ENCODE peak calls at places on chromosomes 7 and 10, in seven cellular contexts. C is right lobe of liver, B is glutamatergic neuron, H is cardiac fibroblast, A is A549, G is heart right ventricle, P is colonic mucosa. N is an unnamed sample.

GRCh38 chr10:87504307-87504666 is 406 bp upstream of the MINPP1 start:
- DNase-seq in P (no peak), A (no peak), B (no peak), G (no peak), H (no peak), C (no peak), N (no peak)

GRCh38 chr10:17655567-17656146 is 11.7 kb downstream of the STAM start:
- DNase-seq in A (no peak), B (no peak), H (no peak), P (no peak), C (no peak), G (no peak), N (no peak)

GRCh38 chr7:145050415-145050814 is 214.6 kb upstream of the TPK1 start:
- DNase-seq in P (no peak), A (no peak), B (no peak), G (no peak), H (no peak), C (no peak), N (no peak)

GRCh38 chr7:129375221-129375938 is 58.9 kb upstream of the STRIP2 start:
- DNase-seq in H (no peak), P (no peak), C (no peak), G (no peak), A (no peak), B (no peak), N (no peak)

GRCh38 chr7:35576037-35576573 is 118.8 kb downstream of the HERPUD2 start:
- DNase-seq in G (no peak), A (no peak), C (no peak), P (no peak), B (no peak), H (no peak), N (no peak)

GRCh38 chr7:149296368-149296767 is 34.4 kb downstream of the ZNF783 start:
- DNase-seq in H (no peak), C (no peak), B (no peak), P (no peak), A (no peak), G (no peak), N (no peak)

GRCh38 chr10:76175533-76176165 is 744.2 kb downstream of the LRMDA start:
- DNase-seq in B (no peak), C (no peak), H (no peak), A (no peak), P (no peak), G (no peak), N (no peak)

GRCh38 chr10:94138391-94138790 is 144.7 kb downstream of the PLCE1 start:
- DNase-seq in P (no peak), A (no peak), H (no peak), B (no peak), G (no peak), C (no peak), N (no peak)

GRCh38 chr10:97511711-97512445 is 13.2 kb downstream of the UBTD1 start:
- DNase-seq in G (peak), B (no peak), A (no peak), P (no peak), H (no peak), C (peak), N (no peak)

GRCh38 chr10:91380873-91381561 is 29.1 kb upstream of the HECTD2 start:
- DNase-seq in C (no peak), P (no peak), G (no peak), A (no peak), B (peak), H (peak), N (no peak)

DNA sequence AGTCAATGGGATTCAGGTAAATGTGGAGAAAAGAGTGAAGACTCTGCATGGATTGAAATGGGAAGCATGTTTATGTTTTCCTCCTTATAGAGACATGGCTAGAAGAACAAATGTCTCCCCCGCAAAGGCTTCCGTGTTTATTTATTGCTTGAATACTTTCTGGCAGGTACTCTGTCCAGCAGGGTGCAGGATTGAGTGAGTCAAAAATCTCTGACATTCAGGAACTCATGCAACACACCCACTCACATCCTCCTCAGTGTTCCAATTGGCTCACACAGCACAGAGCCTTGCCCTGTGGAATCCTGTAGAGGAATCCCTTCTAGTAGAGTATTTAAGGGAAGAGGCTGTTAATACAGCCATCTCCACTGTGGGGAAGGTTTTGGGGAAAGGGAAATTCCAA is 290.3 kb upstream of the VWC2 start:
- DNase-seq in G (no peak), P (peak), H (no peak), B (no peak), A (peak), C (no peak), N (no peak)
- TF ChIP-seq CTCF in G (peak), P (peak), H (no peak), B (no peak), A (no peak), C (no peak), N (peak)

DNA sequence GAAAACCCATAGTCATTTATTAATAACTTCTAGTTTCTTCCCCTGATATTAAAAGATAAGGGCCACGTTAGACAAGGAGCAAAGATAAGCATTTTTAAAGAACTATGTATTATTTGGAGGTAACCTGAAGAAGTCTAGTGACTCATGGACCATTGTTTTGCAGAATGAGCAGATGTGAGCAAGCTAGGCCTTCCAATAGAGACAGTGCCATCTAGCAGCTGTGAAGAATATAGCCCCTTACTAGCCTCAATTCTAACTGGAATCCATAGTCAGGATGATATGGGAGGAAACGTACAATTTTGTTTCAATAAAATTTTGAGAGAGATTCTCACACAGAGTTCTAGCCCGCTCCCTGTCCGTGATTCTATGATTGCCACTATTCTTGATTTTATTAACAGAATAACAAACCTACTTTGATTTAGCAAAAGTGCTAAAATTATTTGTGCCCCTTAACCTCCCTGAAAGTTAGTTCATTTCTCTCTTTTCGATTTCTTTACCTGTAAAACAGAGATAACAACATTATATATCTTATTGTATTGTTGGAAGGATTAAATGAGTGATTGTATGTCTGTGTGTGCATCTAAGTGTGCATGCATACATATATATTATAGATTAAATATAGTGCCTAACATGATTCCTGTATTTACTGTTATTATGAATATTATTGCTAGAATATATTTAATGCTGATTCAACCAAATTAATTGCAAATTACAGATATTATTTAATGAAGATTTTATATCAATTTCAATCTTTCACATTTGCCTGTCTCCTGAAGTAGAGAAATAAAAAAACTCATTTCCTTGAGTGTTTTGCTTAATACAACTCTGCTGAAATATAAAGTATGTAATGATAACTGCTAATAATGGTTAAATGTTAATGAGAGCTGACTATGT is 22.7 kb downstream of the FAM237B start:
- DNase-seq in A (peak), C (no peak), P (no peak), B (no peak), G (no peak), H (peak), N (peak)
- TF ChIP-seq CTCF in A (peak), C (peak), P (peak), B (no peak), G (peak), H (peak), N (peak)

DNA sequence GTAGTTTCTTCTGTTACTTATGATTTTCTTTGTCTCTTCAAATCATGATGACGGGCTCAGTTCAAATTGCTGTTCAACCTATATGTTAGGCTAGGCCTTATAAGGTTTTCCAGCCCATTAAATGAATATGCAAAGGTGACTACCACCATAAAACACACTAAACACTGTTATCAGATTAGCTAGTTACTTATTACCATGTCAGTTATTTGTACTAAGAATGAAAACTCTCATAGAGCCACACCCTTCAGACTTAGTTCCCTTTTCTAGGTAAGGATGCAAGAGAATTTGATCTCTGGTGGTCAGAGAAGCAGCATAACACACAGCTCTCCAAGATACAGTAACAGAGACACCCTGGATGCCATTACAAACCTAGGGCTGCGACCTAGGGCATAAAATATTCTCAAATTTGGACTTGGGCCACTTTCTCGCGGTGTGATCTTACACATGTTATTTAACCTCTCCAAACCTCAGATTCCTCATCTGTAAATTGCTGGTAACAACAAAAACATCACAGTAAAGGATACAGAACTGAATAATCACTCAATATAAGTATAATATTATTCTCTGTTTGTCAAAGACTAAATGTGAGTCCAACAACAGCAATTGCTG is 35.6 kb downstream of the ANKMY2 start:
- DNase-seq in P (no peak), G (no peak), C (no peak), H (no peak), A (peak), B (no peak), N (no peak)
- TF ChIP-seq CTCF in P (no peak), G (no peak), C (no peak), H (no peak), A (no peak), B (no peak), N (no peak)

GRCh38 chr10:4770766-4771553 is 55.0 kb upstream of the AKR1E2 start:
- DNase-seq in G (no peak), H (peak), A (peak), C (no peak), P (no peak), B (no peak), N (peak)
- TF ChIP-seq CTCF in G (peak), H (peak), A (peak), C (peak), P (no peak), B (no peak), N (peak)

GRCh38 chr7:101770466-101770865 is 47.0 kb upstream of the CUX1 start:
- DNase-seq in G (no peak), C (no peak), H (no peak), P (no peak), B (no peak), A (no peak), N (no peak)

GRCh38 chr7:101768280-101768679 is 49.1 kb upstream of the CUX1 start:
- DNase-seq in H (no peak), P (no peak), B (no peak), G (no peak), C (no peak), A (no peak), N (no peak)

GRCh38 chr7:101775181-101775580 is 42.2 kb upstream of the CUX1 start:
- DNase-seq in B (no peak), G (no peak), C (no peak), A (no peak), H (no peak), P (no peak), N (no peak)

GRCh38 chr7:101767544-101767943 is 49.9 kb upstream of the CUX1 start:
- DNase-seq in B (no peak), C (no peak), A (no peak), H (no peak), P (no peak), G (no peak), N (no peak)

GRCh38 chr7:101772508-101773306 is 44.7 kb upstream of the CUX1 start:
- DNase-seq in A (no peak), G (no peak), P (no peak), H (no peak), B (no peak), C (no peak), N (no peak)
- TF ChIP-seq CTCF in A (no peak), G (no peak), P (no peak), H (no peak), B (no peak), C (no peak), N (no peak)

GRCh38 chr10:116827214-116827671 is 22.1 kb upstream of the ENO4 start:
- DNase-seq in A (no peak), P (no peak), B (no peak), H (no peak), C (no peak), G (no peak), N (no peak)
- TF ChIP-seq CTCF in A (no peak), P (no peak), B (no peak), H (no peak), C (no peak), G (no peak), N (no peak)

GRCh38 chr10:21122907-21123306 is 225.8 kb upstream of the NEBL start:
- DNase-seq in B (no peak), G (no peak), P (no peak), A (no peak), C (no peak), H (no peak), N (no peak)
- TF ChIP-seq CTCF in B (no peak), G (no peak), P (no peak), A (no peak), C (no peak), H (no peak), N (no peak)

GRCh38 chr7:121080913-121081326 is 92.4 kb downstream of the CPED1 start:
- DNase-seq in G (no peak), P (no peak), C (no peak), H (no peak), B (no peak), A (no peak), N (no peak)

GRCh38 chr7:121080257-121080912 is 91.9 kb downstream of the CPED1 start:
- DNase-seq in A (no peak), P (no peak), B (no peak), C (no peak), H (no peak), G (no peak), N (no peak)

GRCh38 chr7:121078701-121079227 is 90.3 kb downstream of the CPED1 start:
- DNase-seq in B (no peak), C (no peak), H (no peak), A (no peak), P (no peak), G (no peak), N (no peak)

GRCh38 chr7:121081327-121081936 is 92.9 kb downstream of the CPED1 start:
- DNase-seq in H (peak), A (peak), P (no peak), G (no peak), C (no peak), B (no peak), N (peak)

GRCh38 chr7:121079425-121080169 is 91.1 kb downstream of the CPED1 start:
- DNase-seq in H (peak), A (no peak), P (no peak), B (no peak), C (peak), G (no peak), N (no peak)
- TF ChIP-seq CTCF in H (peak), A (no peak), P (no peak), B (no peak), C (peak), G (no peak), N (no peak)

DNA sequence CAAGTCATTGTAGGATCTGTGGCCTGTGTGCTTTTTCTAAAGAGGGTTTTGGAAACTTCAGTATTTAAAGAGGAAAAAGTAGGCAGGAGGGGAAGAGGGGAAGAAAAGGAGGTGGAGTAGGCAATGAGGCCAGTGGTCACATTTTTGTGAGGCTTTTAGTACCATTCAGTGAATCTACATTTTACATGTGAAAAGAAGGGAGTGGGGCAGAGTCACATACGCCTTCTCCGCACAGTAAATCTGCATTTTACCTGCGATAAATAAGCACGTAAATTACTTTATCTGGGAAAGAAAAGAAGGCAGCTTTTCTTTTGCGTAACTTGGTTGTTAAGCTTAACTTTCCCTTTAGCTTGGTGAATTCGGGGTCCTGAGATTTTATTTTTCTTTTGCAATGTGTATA is 13.2 kb downstream of the CHST12 start:
- DNase-seq in P (no peak), B (no peak), C (no peak), H (no peak), G (no peak), A (no peak), N (no peak)
- TF ChIP-seq CTCF in P (no peak), B (no peak), C (no peak), H (no peak), G (no peak), A (no peak), N (no peak)

GRCh38 chr10:43420369-43421200 is 11.6 kb upstream of the HNRNPF start:
- DNase-seq in P (peak), H (peak), G (peak), A (peak), B (peak), C (peak), N (no peak)
- TF ChIP-seq CTCF in P (no peak), H (no peak), G (peak), A (peak), B (no peak), C (peak), N (no peak)